ENCODE peak calls at places on chromosomes 5 and 9, in five cellular contexts. F, Z, Q, D and A are unnamed samples.

GRCh38 chr9:105647595-105648349 is 14.5 kb upstream of the TAL2 start:
- DNase-seq in Q (no peak), Z (peak; percentile 26), F (no peak), D (no peak), A (no peak)

GRCh38 chr5:150013931-150014330 is 13.4 kb downstream of the HMGXB3 start:
- DNase-seq in Z (no peak), F (no peak), D (no peak), Q (no peak), A (no peak)

GRCh38 chr9:128862401-128862851 is 19.3 kb downstream of the KYAT1 start:
- DNase-seq in D (peak; percentile 23), Z (no peak), Q (no peak), F (no peak), A (no peak)

GRCh38 chr9:100394819-100395218 is 32.1 kb upstream of the MSANTD3 start:
- DNase-seq in F (no peak), D (peak; percentile 45), Q (no peak), Z (peak; percentile 27), A (no peak)

GRCh38 chr9:20402273-20402875 is 219.9 kb downstream of the MLLT3 start:
- DNase-seq in Z (no peak), Q (no peak), F (no peak), D (no peak), A (no peak)

GRCh38 chr9:125620216-125620615 is 86.8 kb downstream of the MAPKAP1 start:
- DNase-seq in F (no peak), Q (no peak), D (no peak), Z (no peak), A (no peak)

GRCh38 chr5:153900703-153901395 is 137.9 kb downstream of the FAM114A2 start:
- DNase-seq in Z (peak; percentile 89), Q (no peak), F (no peak), D (peak; percentile 63), A (no peak)

GRCh38 chr5:141822134-141822533 is 56.1 kb downstream of the PCDH1 start:
- DNase-seq in Q (no peak), F (no peak), Z (peak; percentile 19), D (peak; percentile 80), A (no peak)

GRCh38 chr9:96218821-96219614 is 83.0 kb downstream of the HSD17B3 start:
- DNase-seq in D (no peak), Q (no peak), F (no peak), Z (no peak), A (no peak)

GRCh38 chr9:117403403-117403811 is 11.4 kb downstream of the ASTN2 start:
- DNase-seq in D (no peak), Z (no peak), F (no peak), Q (no peak), A (no peak)

GRCh38 chr9:36136277-36136893 is at the start of gene GLIPR2:
- DNase-seq in F (peak; percentile 90), Z (peak; percentile 68), D (peak; percentile 99), Q (peak; percentile 54), A (no peak)

GRCh38 chr9:72362680-72363139 is 2.3 kb downstream of the ZFAND5 start:
- DNase-seq in D (peak; percentile 93), F (peak; percentile 68), Z (peak; percentile 76), Q (no peak), A (peak; percentile 63)

GRCh38 chr9:126017758-126018157 is 270.6 kb downstream of the PBX3 start:
- DNase-seq in D (no peak), F (no peak), Q (no peak), Z (no peak), A (no peak)

GRCh38 chr9:126853667-126854066 is 6.8 kb upstream of the ZBTB34 start:
- DNase-seq in Q (no peak), Z (peak; percentile 51), F (no peak), D (peak; percentile 43), A (no peak)

GRCh38 chr5:16234598-16234997 is 55.0 kb upstream of the MARCHF11 start:
- DNase-seq in D (no peak), F (no peak), Q (no peak), Z (no peak), A (no peak)

GRCh38 chr9:35935755-35936509 is 22.0 kb downstream of the OR2S2 start:
- DNase-seq in F (no peak), Q (no peak), D (no peak), Z (peak; percentile 93), A (no peak)

GRCh38 chr9:89602978-89603628 is 1.7 kb upstream of the GADD45G start:
- DNase-seq in Z (peak; percentile 73), Q (peak; percentile 84), F (peak; percentile 91), D (peak; percentile 96), A (peak; percentile 84)

GRCh38 chr5:28216939-28217360 is 1178.6 kb upstream of the CDH9 start:
- DNase-seq in Z (no peak), Q (no peak), F (no peak), D (no peak), A (no peak)

GRCh38 chr5:96245401-96246091 is 187.5 kb downstream of the PCSK1 start:
- DNase-seq in D (no peak), Q (no peak), F (no peak), Z (no peak), A (no peak)

GRCh38 chr5:96243203-96243602 is 189.8 kb downstream of the PCSK1 start:
- DNase-seq in Z (peak; percentile 74), Q (no peak), D (no peak), F (no peak), A (no peak)

GRCh38 chr5:96244696-96245095 is 188.4 kb downstream of the PCSK1 start:
- DNase-seq in Z (no peak), Q (no peak), F (no peak), D (no peak), A (no peak)

GRCh38 chr5:96242536-96242935 is 190.5 kb downstream of the PCSK1 start:
- DNase-seq in Q (no peak), F (no peak), D (no peak), Z (peak; percentile 20), A (no peak)

GRCh38 chr5:96243862-96244261 is 189.2 kb downstream of the PCSK1 start:
- DNase-seq in Q (no peak), D (no peak), F (no peak), Z (no peak), A (no peak)
- H3K4me2 ChIP-seq in Q (no peak overlapping the region), D (peak overlapping the region; percentile 15), F (no peak overlapping the region), Z (no peak overlapping the region), A (no peak overlapping the region)

GRCh38 chr5:119398713-119399492 is 43.1 kb downstream of the TNFAIP8 start:
- DNase-seq in D (no peak), Z (peak; percentile 35), Q (no peak), F (no peak), A (no peak)
- H3K4me2 ChIP-seq in D (peak overlapping the region; percentile 56), Z (peak overlapping the region; percentile 41), Q (no peak overlapping the region), F (peak overlapping the region; percentile 41), A (no peak overlapping the region)

DNA sequence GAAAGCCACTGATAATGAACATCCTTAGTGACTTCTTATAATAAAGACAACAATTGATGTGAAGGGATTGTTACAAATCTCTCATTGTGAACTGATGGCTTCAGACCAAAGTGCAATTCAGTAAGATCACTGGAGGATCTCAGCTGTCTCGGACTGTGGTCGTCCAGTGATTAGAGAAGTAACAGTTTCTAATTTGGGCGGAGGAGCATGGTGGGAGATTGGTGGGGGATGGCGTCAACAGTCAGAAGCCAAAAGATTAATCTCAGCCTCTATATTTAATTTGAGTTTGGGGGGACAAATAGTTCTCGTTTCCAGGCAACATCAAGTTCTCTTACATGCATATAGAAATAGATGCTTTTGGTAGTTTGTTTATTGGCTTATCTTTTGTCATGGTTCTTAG is 11.4 kb downstream of the GZMK start:
- DNase-seq in Q (no peak), Z (no peak), D (no peak), F (no peak), A (no peak)
- H3K4me2 ChIP-seq in Q (no peak overlapping the region), Z (no peak overlapping the region), D (no peak overlapping the region), F (no peak overlapping the region), A (no peak overlapping the region)

DNA sequence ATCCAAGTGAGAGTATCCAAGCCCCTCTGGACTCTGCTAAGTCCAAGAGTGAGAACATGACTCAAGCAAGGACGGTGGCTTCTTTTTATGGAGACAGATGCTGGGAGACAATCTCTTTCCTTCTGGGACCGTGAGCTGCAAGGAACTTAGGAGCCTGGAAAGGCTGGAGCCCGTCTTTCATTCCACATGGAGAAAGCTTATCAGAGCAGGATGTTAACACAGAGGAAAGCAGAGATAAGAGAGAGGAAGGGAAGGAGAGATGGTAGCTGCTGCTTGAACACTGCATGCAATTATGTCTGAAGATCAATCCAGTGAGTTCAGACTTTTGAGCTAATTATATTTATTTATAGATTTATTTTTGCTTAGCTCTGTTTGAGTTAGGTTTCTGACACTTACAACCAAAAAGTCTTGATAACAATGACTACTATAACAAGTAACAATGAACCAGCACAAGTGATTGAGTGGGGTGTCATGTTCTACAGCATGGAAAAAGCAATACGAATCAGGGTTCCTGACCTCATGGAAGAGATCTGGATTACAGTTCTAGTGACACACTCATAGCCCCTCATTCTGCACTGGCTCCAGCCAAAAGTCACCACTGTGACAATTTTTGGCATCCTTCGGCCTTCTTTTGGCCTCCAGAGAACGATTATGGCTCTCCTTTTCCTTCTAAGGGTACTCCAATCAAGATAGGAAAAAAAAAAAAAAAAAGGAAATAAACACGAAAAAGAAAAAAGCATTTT is 71.5 kb downstream of the PRLR start:
- DNase-seq in F (no peak), D (peak; percentile 37), Q (no peak), Z (no peak), A (no peak)
- H3K4me2 ChIP-seq in F (no peak overlapping the region), D (no peak overlapping the region), Q (no peak overlapping the region), Z (no peak overlapping the region), A (no peak overlapping the region)

GRCh38 chr5:96869372-96869641 is 7.0 kb upstream of the ERAP2 start:
- DNase-seq in D (no peak), F (no peak), Z (no peak), Q (no peak), A (no peak)

GRCh38 chr5:96871022-96871388 is 5.3 kb upstream of the ERAP2 start:
- DNase-seq in D (no peak), Z (no peak), F (no peak), Q (no peak), A (no peak)

GRCh38 chr5:96871686-96872085 is 4.6 kb upstream of the ERAP2 start:
- DNase-seq in Q (no peak), F (no peak), Z (no peak), D (no peak), A (no peak)

GRCh38 chr5:96868603-96869371 is 7.5 kb upstream of the ERAP2 start:
- DNase-seq in F (peak; percentile 89), Q (peak; percentile 30), D (peak; percentile 69), Z (peak; percentile 69), A (peak; percentile 90)

DNA sequence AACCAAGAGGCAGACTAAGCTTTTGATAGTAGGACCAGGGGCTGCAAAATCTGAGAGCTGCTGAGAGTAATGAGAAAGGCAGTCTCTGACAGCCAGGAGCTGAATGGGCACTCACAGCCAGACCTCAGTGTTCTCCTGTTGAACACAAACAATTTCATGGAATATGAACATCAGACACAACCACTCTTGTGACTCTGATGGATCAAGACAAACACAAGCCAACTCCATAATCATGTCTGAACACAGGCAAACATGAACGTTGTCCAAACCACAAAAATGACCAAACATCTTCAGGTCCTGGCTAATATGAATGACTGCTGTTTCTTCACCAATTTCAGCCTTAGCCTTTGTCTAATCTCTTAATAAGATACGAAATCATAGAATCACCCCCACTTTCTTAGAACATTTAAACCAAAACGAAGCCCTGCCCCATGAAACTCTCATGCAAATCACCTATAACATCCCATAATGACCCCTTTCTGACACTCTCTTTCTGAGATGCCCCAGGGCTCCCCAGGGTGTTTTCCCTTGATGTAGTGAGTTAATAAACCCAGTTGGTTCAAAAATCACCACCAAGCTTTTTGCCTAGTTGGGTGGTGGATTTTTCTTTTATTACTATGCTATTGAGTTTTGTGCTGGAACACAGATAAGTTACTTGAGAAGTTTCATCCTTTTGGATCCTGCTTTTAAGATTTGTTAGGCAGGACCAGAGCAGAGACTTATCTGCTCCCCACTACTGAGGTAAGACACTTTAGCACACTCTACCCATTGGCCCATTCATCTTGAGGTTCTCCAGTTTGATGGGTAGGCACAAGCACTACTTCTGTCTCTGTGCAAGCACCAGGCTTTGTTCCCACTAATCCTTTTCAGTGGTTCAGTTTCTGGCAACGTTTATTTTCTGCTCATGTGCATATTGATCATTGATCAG is 5.9 kb upstream of the ERAP2 start:
- DNase-seq in D (no peak), F (peak; percentile 55), Z (peak; percentile 41), Q (no peak), A (peak; percentile 43)
- H3K4me2 ChIP-seq in D (no peak overlapping the region), F (peak overlapping the region; percentile 62), Z (no peak overlapping the region), Q (no peak overlapping the region), A (peak overlapping the region; percentile 71)